ENCODE peak calls at places on chromosomes 13 and 19, in nine cellular contexts. A is RWPE1, M is ELF-1, P is amygdala, V is endothelial cell, I is hypothalamus, Z is omental fat pad, F is hepatocyte, K is MCF 10A. R is an unnamed sample.
A peak's percentile ranks its signal among the peaks of the same experiment; 100 is the strongest.

GRCh38 chr13:97021241-97021640 is 27.0 kb upstream of the OXGR1 start:
- DNase-seq in A (no peak), M (no peak), P (no peak), V (no peak), I (no peak), Z (no peak), F (peak; percentile 59), K (no peak), R (no peak)

GRCh38 chr13:113493315-113493951 is 2.9 kb upstream of the DCUN1D2 start:
- DNase-seq in A (peak; percentile 78), M (peak; percentile 60), P (no peak), V (no peak), I (no peak), Z (no peak), F (peak; percentile 82), K (peak; percentile 94), R (no peak)

GRCh38 chr13:107866007-107866665 is 349.2 kb downstream of the LIG4 start:
- DNase-seq in A (no peak), M (peak; percentile 42), P (peak; percentile 34), V (peak; percentile 41), I (peak; percentile 56), Z (no peak), F (peak; percentile 48), K (no peak), R (no peak)

GRCh38 chr13:30685987-30686386 is 49.4 kb upstream of the ALOX5AP start:
- DNase-seq in A (no peak), M (no peak), P (no peak), V (no peak), I (no peak), Z (no peak), F (no peak), K (no peak), R (no peak)

GRCh38 chr13:30696278-30697176 is 38.8 kb upstream of the ALOX5AP start:
- DNase-seq in A (no peak), M (peak; percentile 35), P (no peak), V (peak; percentile 29), I (peak; percentile 17), Z (no peak), F (no peak), K (no peak), R (no peak)

GRCh38 chr19:16442386-16443276 is 29.1 kb downstream of the EPS15L1 start:
- DNase-seq in A (no peak), M (no peak), P (peak; percentile 27), V (no peak), I (no peak), Z (no peak), F (peak; percentile 49), K (no peak), R (no peak)

GRCh38 chr19:51354103-51354741 is 12.0 kb downstream of the ETFB start:
- DNase-seq in A (no peak), M (peak; percentile 52), P (no peak), V (no peak), I (no peak), Z (no peak), F (peak; percentile 55), K (no peak), R (no peak)

GRCh38 chr19:2391118-2391725 is 31.2 kb downstream of the TMPRSS9 start:
- DNase-seq in A (peak; percentile 44), M (peak; percentile 47), P (peak; percentile 60), V (peak; percentile 26), I (no peak), Z (no peak), F (peak; percentile 81), K (peak; percentile 76), R (no peak)

GRCh38 chr19:32020538-32020937 is 324.9 kb upstream of the ZNF507 start:
- DNase-seq in A (no peak), M (no peak), P (no peak), V (no peak), I (no peak), Z (no peak), F (no peak), K (no peak), R (no peak)

GRCh38 chr19:11887618-11888531 is at the start of gene ZNF69:
- DNase-seq in A (no peak), M (peak; percentile 97), P (peak; percentile 71), V (no peak), I (peak; percentile 80), Z (peak; percentile 87), F (peak; percentile 94), K (no peak), R (no peak)

GRCh38 chr13:33235078-33235477 is 50.5 kb downstream of the STARD13 start:
- DNase-seq in A (no peak), M (no peak), P (no peak), V (no peak), I (no peak), Z (no peak), F (no peak), K (no peak), R (no peak)

GRCh38 chr13:22821589-22821988 is 359.2 kb upstream of the SGCG start:
- DNase-seq in A (no peak), M (no peak), P (no peak), V (no peak), I (no peak), Z (no peak), F (no peak), K (no peak), R (no peak)

GRCh38 chr13:77898097-77898496 is 20.5 kb downstream of the EDNRB start:
- DNase-seq in A (no peak), M (no peak), P (no peak), V (no peak), I (no peak), Z (no peak), F (no peak), K (no peak), R (no peak)

GRCh38 chr13:98322091-98322718 is 145.1 kb upstream of the RNF113B start:
- DNase-seq in A (no peak), M (no peak), P (no peak), V (no peak), I (no peak), Z (no peak), F (no peak), K (no peak), R (no peak)

GRCh38 chr13:63938851-63939250 is 2523.2 kb upstream of the PCDH20 start:
- DNase-seq in A (no peak), M (no peak), P (no peak), V (no peak), I (no peak), Z (no peak), F (no peak), K (no peak), R (no peak)

GRCh38 chr13:42229287-42229686 is 42.7 kb upstream of the AKAP11 start:
- DNase-seq in A (no peak), M (no peak), P (no peak), V (no peak), I (no peak), Z (no peak), F (no peak), K (peak; percentile 33), R (no peak)

GRCh38 chr19:5171711-5172110 is 168.9 kb downstream of the PTPRS start:
- DNase-seq in A (no peak), M (peak; percentile 74), P (no peak), V (no peak), I (no peak), Z (no peak), F (no peak), K (no peak), R (no peak)

GRCh38 chr13:114031631-114032030 is 57.8 kb upstream of the C13orf46 start:
- DNase-seq in A (no peak), M (no peak), P (no peak), V (no peak), I (no peak), Z (no peak), F (no peak), K (no peak), R (no peak)

GRCh38 chr19:10701955-10702307 is 692 bp downstream of the QTRT1 start:
- DNase-seq in A (no peak), M (peak; percentile 72), P (no peak), V (peak; percentile 25), I (peak; percentile 38), Z (no peak), F (peak; percentile 46), K (no peak), R (no peak)

GRCh38 chr13:48624858-48625257 is 28.9 kb upstream of the CYSLTR2 start:
- DNase-seq in A (no peak), M (no peak), P (no peak), V (no peak), I (no peak), Z (no peak), F (no peak), K (peak; percentile 30), R (no peak)

GRCh38 chr13:33258437-33259193 is 26.9 kb downstream of the STARD13 start:
- DNase-seq in A (no peak), M (no peak), P (no peak), V (no peak), I (no peak), Z (no peak), F (no peak), K (peak; percentile 67), R (no peak)

GRCh38 chr13:51731759-51732158 is 72.2 kb downstream of the DHRS12 start:
- DNase-seq in A (no peak), M (no peak), P (no peak), V (no peak), I (no peak), Z (no peak), F (no peak), K (peak; percentile 26), R (no peak)

GRCh38 chr19:48726573-48726972 is 7.0 kb upstream of the MAMSTR start:
- DNase-seq in A (no peak), M (no peak), P (no peak), V (no peak), I (no peak), Z (no peak), F (no peak), K (no peak), R (no peak)

GRCh38 chr19:49687150-49687549 is 2.2 kb upstream of the ADM5 start:
- DNase-seq in A (no peak), M (no peak), P (no peak), V (no peak), I (no peak), Z (no peak), F (no peak), K (no peak), R (no peak)

GRCh38 chr13:46184277-46184699 is 2.3 kb upstream of the LCP1 start:
- DNase-seq in A (no peak), M (peak; percentile 78), P (peak; percentile 9), V (peak; percentile 55), I (no peak), Z (no peak), F (peak; percentile 27), K (peak; percentile 30), R (no peak)

GRCh38 chr19:50500060-50500752 is 10.8 kb downstream of the JOSD2 start:
- DNase-seq in A (no peak), M (peak; percentile 82), P (peak; percentile 72), V (no peak), I (peak; percentile 44), Z (no peak), F (peak; percentile 59), K (no peak), R (no peak)

GRCh38 chr19:51810228-51810627 is 15.3 kb downstream of the FPR3 start:
- DNase-seq in A (no peak), M (peak; percentile 3), P (no peak), V (no peak), I (no peak), Z (no peak), F (no peak), K (peak; percentile 72), R (no peak)

GRCh38 chr19:23698711-23699520 is 11.9 kb upstream of the ZNF675 start:
- DNase-seq in A (peak; percentile 32), M (peak; percentile 65), P (no peak), V (no peak), I (no peak), Z (no peak), F (peak; percentile 49), K (peak; percentile 32), R (no peak)

GRCh38 chr13:106691861-106692260 is 123.9 kb upstream of the ARGLU1 start:
- DNase-seq in A (no peak), M (no peak), P (no peak), V (no peak), I (no peak), Z (no peak), F (no peak), K (no peak), R (no peak)

GRCh38 chr19:2013683-2013961 is 1.9 kb downstream of the BTBD2 start:
- DNase-seq in A (no peak), M (no peak), P (no peak), V (no peak), I (no peak), Z (no peak), F (no peak), K (no peak), R (no peak)

GRCh38 chr13:113565526-113566226 is 18.9 kb upstream of the TFDP1 start:
- DNase-seq in A (no peak), M (no peak), P (no peak), V (no peak), I (no peak), Z (no peak), F (no peak), K (no peak), R (peak; percentile 29)